ENCODE peak calls at places on chromosomes 4 and X, in nine cellular contexts. I is activated effector memory CD4-positive, alpha-beta T cell treated with anti-CD3 and anti-CD28 coated beads, Interleukin-2, amount 50 U/mL, for 16 hours; N is midbrain; Y is nephron progenitor cell; F is type B pancreatic cell; A is RWPE1; Q is activated T-cell treated with anti-CD3 and anti-CD28 coated beads for 48 hours; D is activated naive CD8-positive, alpha-beta T cell treated with anti-CD3 and anti-CD28 coated beads, Interleukin-2, amount 10 ng/mL, durations not matched to agents 7 days and 5 days; B is stomach. P is an unnamed sample.

GRCh38 chrX:147846676-147847075 is 65.0 kb upstream of the FMR1 start:
- DNase-seq in I (no peak), B (no peak), A (no peak), Y (no peak), Q (no peak), F (no peak), D (no peak), N (no peak), P (no peak)

GRCh38 chrX:38107028-38107427 is 100.7 kb downstream of the SYTL5 start:
- DNase-seq in Q (no peak), I (no peak), F (no peak), A (no peak), Y (no peak), B (no peak), D (no peak), N (no peak), P (no peak)

GRCh38 chr4:54185871-54186270 is 43.2 kb upstream of the PDGFRA start:
- DNase-seq in Y (no peak), B (no peak), Q (no peak), N (no peak), A (no peak), D (no peak), I (no peak), F (no peak), P (no peak)

GRCh38 chr4:54658321-54659093 is 750 bp downstream of the KIT start:
- DNase-seq in A (peak; percentile 24), Y (peak; percentile 71), Q (peak; percentile 25), N (peak; percentile 70), D (peak; percentile 51), B (peak; percentile 59), F (peak; percentile 74), I (peak; percentile 64), P (peak; percentile 27)

GRCh38 chr4:2927696-2928075 is 35.5 kb downstream of the NOP14 start:
- DNase-seq in N (no peak), A (no peak), D (peak; percentile 4), F (no peak), Y (no peak), I (peak; percentile 48), B (no peak), Q (no peak), P (no peak)

GRCh38 chrX:16714504-16714903 is 2.0 kb upstream of the CTPS2 start:
- DNase-seq in I (no peak), Y (no peak), N (no peak), A (no peak), D (no peak), Q (no peak), F (no peak), B (no peak), P (no peak)

GRCh38 chrX:45622538-45622937 is 421.9 kb upstream of the DIPK2B start:
- DNase-seq in Y (no peak), D (no peak), B (no peak), N (no peak), Q (no peak), I (no peak), A (no peak), F (no peak), P (no peak)

GRCh38 chr4:22416403-22416802 is 99.5 kb downstream of the ADGRA3 start:
- DNase-seq in Q (no peak), A (no peak), Y (no peak), D (no peak), F (no peak), N (no peak), B (no peak), I (no peak), P (no peak)

GRCh38 chr4:86895692-86896488 is 3.7 kb upstream of the C4orf36 start:
- DNase-seq in I (no peak), A (peak; percentile 50), B (no peak), D (no peak), N (peak; percentile 77), F (no peak), Q (no peak), Y (peak; percentile 28), P (peak; percentile 72)

GRCh38 chr4:98540803-98541202 is 117.6 kb downstream of the TSPAN5 start:
- DNase-seq in B (no peak), I (no peak), Y (no peak), D (no peak), N (no peak), Q (no peak), A (no peak), F (no peak), P (no peak)

GRCh38 chr4:28879178-28879577 is 1841.0 kb upstream of the PCDH7 start:
- DNase-seq in D (no peak), Y (no peak), Q (no peak), F (no peak), B (no peak), N (no peak), I (no peak), A (no peak), P (no peak)

GRCh38 chr4:46908148-46908547 is 897 bp downstream of the COX7B2 start:
- DNase-seq in B (no peak), N (no peak), D (no peak), Y (no peak), Q (no peak), F (no peak), A (no peak), I (no peak), P (no peak)

GRCh38 chr4:600850-601515 is 24.4 kb upstream of the PDE6B start:
- DNase-seq in B (no peak), N (no peak), A (no peak), I (peak; percentile 64), Y (no peak), F (no peak), Q (peak; percentile 50), D (no peak), P (no peak)

GRCh38 chrX:47321386-47321785 is 49.0 kb upstream of the ZNF157 start:
- DNase-seq in Q (no peak), F (peak; percentile 79), N (peak; percentile 67), B (no peak), A (no peak), Y (peak; percentile 73), I (no peak), D (no peak), P (no peak)

GRCh38 chrX:110194977-110195376 is 122.9 kb downstream of the AMMECR1 start:
- DNase-seq in Y (no peak), F (no peak), N (no peak), I (no peak), B (no peak), D (no peak), Q (no peak), A (no peak), P (no peak)

GRCh38 chr4:5199142-5199541 is 147.9 kb downstream of the STK32B start:
- DNase-seq in Q (no peak), N (no peak), Y (no peak), A (no peak), B (no peak), F (no peak), I (no peak), D (no peak), P (no peak)

GRCh38 chrX:8201896-8202331 is 30.8 kb upstream of the VCX2 start:
- DNase-seq in Y (no peak), A (no peak), N (no peak), F (no peak), I (no peak), Q (no peak), D (no peak), B (no peak), P (no peak)

GRCh38 chr4:10461091-10461849 is 4.0 kb upstream of the ZNF518B start:
- DNase-seq in D (peak; percentile 94), A (peak; percentile 24), B (peak; percentile 62), F (peak; percentile 78), N (peak; percentile 31), Q (peak; percentile 79), I (peak; percentile 91), Y (peak; percentile 78), P (no peak)

GRCh38 chr4:11805837-11806236 is 377.1 kb upstream of the HS3ST1 start:
- DNase-seq in D (no peak), Q (no peak), A (peak; percentile 29), Y (no peak), B (no peak), F (no peak), N (peak; percentile 27), I (no peak), P (peak; percentile 46)

GRCh38 chr4:166972071-166972470 is 262.2 kb downstream of the SPOCK3 start:
- DNase-seq in Y (no peak), D (no peak), F (no peak), B (no peak), A (peak; percentile 39), I (no peak), N (peak; percentile 59), Q (no peak), P (no peak)

GRCh38 chr4:10821826-10822225 is 137.3 kb upstream of the CLNK start:
- DNase-seq in F (no peak), Y (no peak), D (no peak), B (no peak), Q (no peak), A (no peak), I (no peak), N (no peak), P (no peak)

GRCh38 chrX:111868726-111869638 is 7.0 kb upstream of the TRPC5OS start:
- DNase-seq in Q (no peak), Y (no peak), B (no peak), D (no peak), F (no peak), A (no peak), N (no peak), I (no peak), P (peak; percentile 1)

GRCh38 chr4:86957214-86957613 is 22.4 kb downstream of the AFF1 start:
- DNase-seq in A (peak; percentile 54), D (no peak), N (no peak), F (no peak), B (no peak), Y (no peak), I (no peak), Q (no peak), P (no peak)

GRCh38 chrX:43655151-43655676 is 885 bp upstream of the MAOA start:
- DNase-seq in F (no peak), B (peak; percentile 50), D (no peak), N (peak; percentile 19), I (peak; percentile 64), A (peak; percentile 25), Q (no peak), Y (peak; percentile 21), P (peak; percentile 4)

GRCh38 chr4:113502476-113502875 is 259.1 kb downstream of the CAMK2D start:
- DNase-seq in D (no peak), F (no peak), I (no peak), N (no peak), B (no peak), A (peak; percentile 5), Y (no peak), Q (no peak), P (no peak)

GRCh38 chr4:8708401-8709021 is 115.9 kb downstream of the CPZ start:
- DNase-seq in Y (no peak), Q (no peak), D (no peak), B (no peak), A (no peak), F (peak; percentile 62), N (no peak), I (peak; percentile 56), P (no peak)

GRCh38 chr4:87880106-87880505 is 47.3 kb downstream of the MEPE start:
- DNase-seq in Q (no peak), F (no peak), A (no peak), B (no peak), I (no peak), D (no peak), Y (no peak), N (no peak), P (no peak)

GRCh38 chr4:173264960-173265281 is 69.2 kb downstream of the HMGB2 start:
- DNase-seq in B (no peak), D (no peak), Y (no peak), I (no peak), N (no peak), F (no peak), A (no peak), Q (no peak), P (no peak)

GRCh38 chr4:88697588-88698329 is at the start of gene NAP1L5:
- DNase-seq in Q (peak; percentile 59), N (peak; percentile 69), Y (peak; percentile 56), B (peak; percentile 62), I (peak; percentile 87), F (no peak), A (peak; percentile 8), D (peak; percentile 75), P (no peak)

P was measured in ACHN.